ENCODE peak calls at places on chromosomes 4 and X, in four cellular contexts. W is A549, S is stomach, J is ovary. T is an unnamed sample.

GRCh38 chr4:113003841-113004240 is 45.6 kb upstream of the ANK2 start:
- DNase-seq in S (no peak), W (no peak), J (no peak), T (no peak)

GRCh38 chr4:108978066-108978465 is 215.2 kb upstream of the ETNPPL start:
- DNase-seq in J (no peak), S (no peak), W (no peak), T (no peak)

GRCh38 chrX:24838624-24839023 is 144.9 kb downstream of the POLA1 start:
- DNase-seq in J (no peak), S (no peak), W (no peak), T (no peak)

GRCh38 chrX:96919672-96920071 is 36.0 kb downstream of the RPA4 start:
- DNase-seq in W (no peak), S (no peak), J (no peak), T (no peak)

GRCh38 chr4:146943691-146944375 is 1.8 kb downstream of the TTC29 start:
- DNase-seq in W (no peak), S (no peak), J (no peak), T (no peak)

GRCh38 chr4:41154814-41155177 is 59.5 kb downstream of the APBB2 start:
- DNase-seq in W (no peak), J (no peak), S (no peak), T (no peak)

GRCh38 chr4:38310446-38311043 is 350.3 kb downstream of the PTTG2 start:
- DNase-seq in J (no peak), W (no peak), S (no peak), T (peak; percentile 28)

GRCh38 chr4:152369203-152369902 is 166.5 kb downstream of the FBXW7 start:
- DNase-seq in W (no peak), J (no peak), S (no peak), T (no peak)

GRCh38 chr4:108247511-108248088 is 78.9 kb upstream of the LEF1 start:
- DNase-seq in S (no peak), W (no peak), J (no peak), T (no peak)

GRCh38 chr4:15913631-15913970 is 24.9 kb downstream of the FGFBP1 start:
- DNase-seq in S (no peak), W (peak; percentile 31), J (no peak), T (no peak)

GRCh38 chrX:100994352-100995281 is 25.1 kb downstream of the ARL13A start:
- DNase-seq in W (peak; percentile 48), S (no peak), J (no peak), T (no peak)

GRCh38 chrX:41734530-41734929 is 10.5 kb downstream of the GPR82 start:
- DNase-seq in S (no peak), J (no peak), W (peak; percentile 15), T (no peak)

GRCh38 chr4:152577708-152578421 is 42.0 kb upstream of the FBXW7 start:
- DNase-seq in J (no peak), W (no peak), S (no peak), T (no peak)

GRCh38 chrX:46791927-46792825 is 33.3 kb upstream of the SLC9A7 start:
- DNase-seq in S (peak; percentile 41), J (no peak), W (peak; percentile 65), T (no peak)

GRCh38 chrX:66203114-66203513 is 39.1 kb downstream of the HEPH start:
- DNase-seq in S (no peak), W (no peak), J (no peak), T (no peak)

GRCh38 chr4:180811556-180811955 is 1431.6 kb upstream of the TENM3 start:
- DNase-seq in J (no peak), W (no peak), S (no peak), T (no peak)

GRCh38 chr4:180810581-180810980 is 1432.6 kb upstream of the TENM3 start:
- DNase-seq in S (no peak), W (no peak), J (no peak), T (no peak)

GRCh38 chr4:180808862-180809261 is 1434.3 kb upstream of the TENM3 start:
- DNase-seq in J (no peak), S (no peak), W (no peak), T (no peak)

GRCh38 chr4:180805101-180805500 is 1438.1 kb upstream of the TENM3 start:
- DNase-seq in J (no peak), S (no peak), W (no peak), T (no peak)

GRCh38 chr4:180809439-180809838 is 1433.8 kb upstream of the TENM3 start:
- DNase-seq in J (no peak), W (no peak), S (no peak), T (no peak)
- H3K4me1 ChIP-seq in J (no peaks in the 10 kb centered on the region), W (no peaks in the 10 kb centered on the region), S (no peaks in the 10 kb centered on the region), T (no peaks in the 10 kb centered on the region)

GRCh38 chrX:9279271-9279596 is 185.6 kb upstream of the TBL1X start:
- DNase-seq in J (no peak), W (no peak), S (no peak), T (no peak)
- TF ChIP-seq EP300 in J (no peak), W (no peak), S (no peak), T (no peak)

GRCh38 chr4:53919605-53920004 is 144.8 kb downstream of the CHIC2 start:
- DNase-seq in J (no peak), W (no peak), S (no peak), T (no peak)

GRCh38 chr4:53917719-53918118 is 146.7 kb downstream of the CHIC2 start:
- DNase-seq in S (no peak), W (no peak), J (no peak), T (no peak)

GRCh38 chr4:53913771-53914170 is 150.6 kb downstream of the CHIC2 start:
- DNase-seq in S (no peak), J (no peak), W (no peak), T (no peak)

GRCh38 chr4:53914313-53915016 is 149.9 kb downstream of the CHIC2 start:
- DNase-seq in W (peak; percentile 21), J (no peak), S (peak; percentile 34), T (no peak)

GRCh38 chr4:53916431-53916889 is 147.9 kb downstream of the CHIC2 start:
- DNase-seq in J (no peak), S (no peak), W (no peak), T (no peak)
- H3K4me1 ChIP-seq in J (no peaks in the 10 kb centered on the region), S (no peaks in the 10 kb centered on the region), W (peaks cover 19% of the 10 kb centered on the region), T (no peaks in the 10 kb centered on the region)

GRCh38 chr4:94304365-94304971 is 38.2 kb downstream of the HPGDS start:
- DNase-seq in J (no peak), W (peak; percentile 18), S (no peak), T (no peak)

GRCh38 chr4:94298725-94299252 is 43.8 kb downstream of the HPGDS start:
- DNase-seq in J (no peak), W (no peak), S (no peak), T (no peak)
- TF ChIP-seq EP300 in J (no peak), W (no peak), S (no peak), T (no peak)

GRCh38 chr4:52001616-52002015 is 18.5 kb downstream of the LRRC66 start:
- DNase-seq in J (no peak), W (no peak), S (no peak), T (no peak)
- H3K4me1 ChIP-seq in J (no peaks in the 10 kb centered on the region), W (no peaks in the 10 kb centered on the region), S (no peaks in the 10 kb centered on the region), T (no peaks in the 10 kb centered on the region)

T was measured in transverse colon.